ENCODE peak calls at places on chromosomes 1 and 21, in five cellular contexts. T is fibroblast of lung, W is cardiac muscle cell, H is uterus, M is heart left ventricle. D is an unnamed sample.
A peak's percentile ranks its signal among the peaks of the same experiment; 100 is the strongest.

GRCh38 chr1:160400284-160400645 is at the start of gene VANGL2:
- DNase-seq in T (peak; percentile 53), W (peak; percentile 86), H (peak; percentile 81), M (peak; percentile 90), D (peak; percentile 69)

GRCh38 chr1:17635811-17636210 is 96.3 kb downstream of the ARHGEF10L start:
- DNase-seq in T (no peak), W (no peak), H (no peak), M (no peak), D (peak; percentile 69)

GRCh38 chr1:28150125-28150780 is 26.2 kb downstream of the PTAFR start:
- DNase-seq in T (no peak), W (no peak), H (no peak), M (no peak), D (no peak)

GRCh38 chr1:95916616-95917015 is 682.6 kb downstream of the RWDD3 start:
- DNase-seq in T (peak; percentile 53), W (peak; percentile 39), H (no peak), M (no peak), D (no peak)

GRCh38 chr1:183090386-183091006 is 67.3 kb downstream of the LAMC1 start:
- DNase-seq in T (peak; percentile 94), W (peak; percentile 85), H (peak; percentile 70), M (no peak), D (peak; percentile 71)

GRCh38 chr1:80988896-80989295 is 811.8 kb upstream of the ADGRL2 start:
- DNase-seq in T (peak; percentile 4), W (peak; percentile 63), H (no peak), M (no peak), D (no peak)

GRCh38 chr21:42221581-42222345 is 2.8 kb downstream of the ABCG1 start:
- DNase-seq in T (peak; percentile 65), W (peak; percentile 87), H (no peak), M (no peak), D (no peak)

GRCh38 chr1:102833171-102833570 is 275.2 kb downstream of the COL11A1 start:
- DNase-seq in T (no peak), W (no peak), H (no peak), M (no peak), D (no peak)

GRCh38 chr21:45234906-45235305 is 52.8 kb downstream of the POFUT2 start:
- DNase-seq in T (no peak), W (no peak), H (no peak), M (no peak), D (no peak)

GRCh38 chr1:231421616-231421970 is 494 bp downstream of the EGLN1 start:
- DNase-seq in T (peak; percentile 42), W (peak; percentile 57), H (peak; percentile 28), M (peak; percentile 76), D (no peak)

GRCh38 chr1:117128323-117129079 is 7.0 kb upstream of the TRIM45 start:
- DNase-seq in T (peak; percentile 76), W (peak; percentile 69), H (no peak), M (no peak), D (no peak)

GRCh38 chr1:184910596-184910995 is 63.7 kb downstream of the NIBAN1 start:
- DNase-seq in T (peak; percentile 76), W (peak; percentile 86), H (peak; percentile 82), M (no peak), D (peak; percentile 88)

GRCh38 chr1:153344718-153345025 is 4.0 kb downstream of the PGLYRP4 start:
- DNase-seq in T (no peak), W (no peak), H (no peak), M (no peak), D (no peak)

GRCh38 chr1:186648606-186649005 is 31.6 kb downstream of the PTGS2 start:
- DNase-seq in T (no peak), W (no peak), H (no peak), M (no peak), D (no peak)

GRCh38 chr1:150619576-150620509 is 9.6 kb downstream of the ENSA start:
- DNase-seq in T (peak; percentile 81), W (peak; percentile 81), H (no peak), M (no peak), D (no peak)

GRCh38 chr21:34797926-34798595 is 129.3 kb downstream of the CLIC6 start:
- DNase-seq in T (no peak), W (no peak), H (no peak), M (no peak), D (no peak)

GRCh38 chr1:54081306-54082270 is 28.2 kb downstream of the TCEANC2 start:
- DNase-seq in T (peak; percentile 66), W (peak; percentile 82), H (peak; percentile 40), M (peak; percentile 68), D (no peak)

GRCh38 chr1:50972766-50973165 is 2.7 kb downstream of the CDKN2C start:
- DNase-seq in T (peak; percentile 6), W (no peak), H (no peak), M (no peak), D (no peak)

GRCh38 chr1:85109475-85109874 is 61.2 kb upstream of the MCOLN3 start:
- DNase-seq in T (peak; percentile 82), W (peak; percentile 82), H (peak; percentile 45), M (no peak), D (no peak)

GRCh38 chr1:205301220-205301821 is 20.2 kb downstream of the NUAK2 start:
- DNase-seq in T (peak; percentile 66), W (peak; percentile 99), H (no peak), M (no peak), D (no peak)

GRCh38 chr1:205304695-205305070 is 16.9 kb downstream of the NUAK2 start:
- DNase-seq in T (no peak), W (no peak), H (no peak), M (no peak), D (no peak)

GRCh38 chr1:205301842-205302588 is 19.5 kb downstream of the NUAK2 start:
- DNase-seq in T (no peak), W (peak; percentile 55), H (no peak), M (no peak), D (no peak)

GRCh38 chr1:205303247-205303888 is 18.2 kb downstream of the NUAK2 start:
- DNase-seq in T (no peak), W (no peak), H (no peak), M (no peak), D (no peak)

DNA sequence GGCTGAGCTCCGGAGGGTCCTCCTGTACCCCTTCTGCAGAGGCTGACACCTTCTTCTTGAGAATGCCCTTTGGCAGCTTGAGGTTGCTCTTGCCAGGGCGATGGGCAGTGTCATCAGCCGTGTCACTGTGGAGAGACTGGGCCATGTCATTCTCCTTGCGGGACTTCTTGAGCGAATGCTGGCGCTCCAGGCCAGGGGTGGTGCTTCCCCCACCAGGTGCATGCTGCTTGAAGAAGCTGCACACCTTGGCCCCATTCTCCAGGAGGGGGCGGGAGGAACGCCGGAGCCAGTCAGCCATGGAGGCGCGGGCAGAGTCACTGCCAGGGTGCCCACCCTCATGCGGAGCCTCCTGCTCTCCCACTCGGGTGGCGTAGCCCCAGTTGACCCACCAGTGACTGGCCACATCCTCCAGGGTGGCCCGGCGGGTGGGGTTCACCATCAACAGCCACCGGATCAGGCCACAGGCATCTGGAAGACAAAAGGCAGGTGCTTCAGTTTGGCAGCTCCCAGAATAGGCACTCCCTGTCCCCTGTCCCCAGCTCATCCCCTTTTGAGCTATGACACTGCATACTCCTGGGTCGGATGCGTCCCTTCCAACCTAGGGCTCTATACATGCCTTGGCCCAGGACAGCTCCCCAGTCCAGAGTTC is 17.4 kb downstream of the NUAK2 start:
- DNase-seq in T (no peak), W (no peak), H (no peak), M (no peak), D (no peak)
- H3K36me3 ChIP-seq in T (peaks cover 35% of the 10 kb centered on the region), W (peaks cover 5% of the 10 kb centered on the region), H (no peaks in the 10 kb centered on the region), M (no peaks in the 10 kb centered on the region), D (peaks cover 14% of the 10 kb centered on the region)

DNA sequence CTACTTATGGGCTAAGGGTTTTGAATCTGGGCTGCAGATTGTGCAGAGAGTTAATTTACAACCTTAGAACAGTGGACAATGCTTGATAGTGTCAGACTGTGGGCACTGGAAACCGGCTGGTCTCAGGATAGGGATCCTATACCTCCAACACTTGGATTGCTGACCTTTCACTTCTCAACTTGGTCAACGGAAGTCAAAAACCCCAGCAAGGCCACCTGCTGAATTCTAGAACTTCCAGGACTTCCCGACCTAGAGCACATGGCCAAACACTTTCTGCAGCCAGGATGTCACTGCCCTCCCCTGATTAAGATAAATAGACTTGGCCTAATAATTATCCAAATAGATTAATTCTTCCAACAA is 336 bp upstream of the DENND2D start:
- DNase-seq in T (no peak), W (no peak), H (no peak), M (no peak), D (peak; percentile 26)
- H3K4me1 ChIP-seq in T (peaks cover 2% of the 10 kb centered on the region), W (no peaks in the 10 kb centered on the region), H (no peaks in the 10 kb centered on the region), M (peaks cover 11% of the 10 kb centered on the region), D (no peaks in the 10 kb centered on the region)

DNA sequence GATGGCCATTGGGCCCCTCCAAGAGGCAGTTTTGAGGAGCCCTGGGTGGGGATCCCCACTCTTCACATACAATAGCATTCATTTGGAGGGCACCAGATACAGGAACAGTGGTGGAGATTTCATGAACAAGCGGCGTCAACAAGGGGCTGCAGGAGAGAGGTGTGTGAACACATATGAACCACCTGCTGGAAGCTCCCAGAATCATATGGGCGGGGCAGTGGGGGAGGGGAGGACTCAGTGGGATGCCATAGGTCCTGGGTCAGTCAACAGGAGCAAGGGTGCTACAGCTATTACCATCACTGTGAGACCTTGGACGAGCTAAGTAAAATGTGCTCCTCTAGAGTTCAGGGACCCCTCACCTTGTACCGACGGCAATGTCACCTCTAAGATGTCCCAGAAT is 100.4 kb upstream of the IRF2BP2 start:
- DNase-seq in T (no peak), W (no peak), H (no peak), M (no peak), D (no peak)
- H3K4me3 ChIP-seq in T (no peak overlapping the region), W (no peak overlapping the region), H (no peak overlapping the region), M (no peak overlapping the region), D (no peak overlapping the region)

GRCh38 chr1:30742963-30743559 is 14.5 kb downstream of the LAPTM5 start:
- DNase-seq in T (no peak), W (no peak), H (no peak), M (no peak), D (no peak)

GRCh38 chr1:30744060-30744756 is 13.4 kb downstream of the LAPTM5 start:
- DNase-seq in T (peak; percentile 39), W (peak; percentile 42), H (no peak), M (no peak), D (no peak)

GRCh38 chr1:30740952-30741894 is 16.4 kb downstream of the LAPTM5 start:
- DNase-seq in T (no peak), W (no peak), H (no peak), M (no peak), D (no peak)

GRCh38 chr1:30743584-30744059 is 14.0 kb downstream of the LAPTM5 start:
- DNase-seq in T (no peak), W (no peak), H (no peak), M (no peak), D (no peak)

DNA sequence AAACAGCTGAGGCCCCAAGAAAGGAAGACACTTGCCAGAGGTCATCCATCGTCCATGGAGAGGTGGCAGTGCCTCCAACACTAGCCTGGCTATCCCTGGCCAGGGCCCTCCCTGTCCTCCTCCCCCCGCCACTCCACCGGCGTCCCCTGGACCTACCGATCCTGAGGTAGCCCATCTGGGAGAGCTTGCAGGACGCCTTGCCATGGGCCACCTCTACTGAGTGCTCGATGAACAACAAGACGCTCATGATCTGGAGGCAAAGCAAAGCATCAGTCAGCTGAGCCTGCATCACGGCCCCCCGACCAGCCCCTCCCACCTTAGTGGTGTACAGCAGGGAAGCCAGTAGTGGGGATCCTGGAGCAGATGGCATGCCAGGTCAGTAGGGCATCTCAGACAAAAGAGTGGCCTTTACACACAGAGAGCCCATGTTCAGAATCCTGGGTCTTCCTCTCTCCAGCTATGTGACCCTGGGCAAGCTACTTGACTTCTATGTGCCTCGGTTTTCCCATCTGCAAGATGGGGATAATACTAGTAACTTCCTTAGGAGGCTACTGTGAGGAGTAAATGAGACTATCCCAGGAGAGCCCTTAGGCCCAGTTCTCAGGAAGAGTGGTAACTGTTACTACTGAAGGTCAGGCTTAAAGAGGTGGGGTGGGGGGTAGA is 15.1 kb downstream of the LAPTM5 start:
- DNase-seq in T (no peak), W (no peak), H (no peak), M (no peak), D (no peak)
- H3K36me3 ChIP-seq in T (no peaks in the 10 kb centered on the region), W (no peaks in the 10 kb centered on the region), H (no peaks in the 10 kb centered on the region), M (no peaks in the 10 kb centered on the region), D (no peaks in the 10 kb centered on the region)

GRCh38 chr1:204564835-204565234 is 48.6 kb downstream of the MDM4 start:
- DNase-seq in T (no peak), W (no peak), H (no peak), M (no peak), D (no peak)
- H3K4me1 ChIP-seq in T (no peaks in the 10 kb centered on the region), W (peaks cover 3% of the 10 kb centered on the region), H (no peaks in the 10 kb centered on the region), M (peaks cover 4% of the 10 kb centered on the region), D (no peaks in the 10 kb centered on the region)